ENCODE peak calls at places on chromosome 3, in nine cellular contexts. One of them, this sample, is unnamed.

GRCh38 chr3:134697830-134698699 is 47.2 kb upstream of the KY start:
- DNase-seq in T-helper 17 cell: no peak
- DNase-seq in NCI-H1417: no peak
- DNase-seq in endothelial cell: no peak
- DNase-seq in GF-D8: no peak
- DNase-seq in cardiac muscle cell: no peak
- DNase-seq in GM13976: no peak
- DNase-seq in activated T-helper 1 cell treated with anti-CD3 and anti-CD28 coated beads, Interleukin-12 subunit alpha, Interleukin-12 subunit beta, Interleukin-2, Interleukin-4 antibody, amounts not matched to agents 30 ng/mL and 10 ng/mL and 1 ng/mL, durations not matched to agents 14 hours and 24 hours and 36 hours: no peak
- DNase-seq in Right ventricle myocardium superior: no peak
- DNase-seq in this sample: no peak

GRCh38 chr3:112334709-112335108 is 1.8 kb downstream of the CD200 start:
- DNase-seq in T-helper 17 cell: no peak
- DNase-seq in NCI-H1417: no peak
- DNase-seq in endothelial cell: no peak
- DNase-seq in GF-D8: no peak
- DNase-seq in cardiac muscle cell: no peak
- DNase-seq in GM13976: no peak
- DNase-seq in activated T-helper 1 cell treated with anti-CD3 and anti-CD28 coated beads, Interleukin-12 subunit alpha, Interleukin-12 subunit beta, Interleukin-2, Interleukin-4 antibody, amounts not matched to agents 30 ng/mL and 10 ng/mL and 1 ng/mL, durations not matched to agents 14 hours and 24 hours and 36 hours: no peak
- DNase-seq in Right ventricle myocardium superior: no peak
- DNase-seq in this sample: no peak

GRCh38 chr3:52934626-52935530 is 37.5 kb upstream of the STIMATE start:
- DNase-seq in T-helper 17 cell: no peak
- DNase-seq in NCI-H1417: no peak
- DNase-seq in endothelial cell: peak
- DNase-seq in GF-D8: peak
- DNase-seq in cardiac muscle cell: peak
- DNase-seq in GM13976: peak
- DNase-seq in activated T-helper 1 cell treated with anti-CD3 and anti-CD28 coated beads, Interleukin-12 subunit alpha, Interleukin-12 subunit beta, Interleukin-2, Interleukin-4 antibody, amounts not matched to agents 30 ng/mL and 10 ng/mL and 1 ng/mL, durations not matched to agents 14 hours and 24 hours and 36 hours: peak
- DNase-seq in Right ventricle myocardium superior: no peak
- DNase-seq in this sample: peak

GRCh38 chr3:128489860-128490649 is 2.9 kb downstream of the GATA2 start:
- DNase-seq in T-helper 17 cell: no peak
- DNase-seq in NCI-H1417: peak
- DNase-seq in endothelial cell: peak
- DNase-seq in GF-D8: no peak
- DNase-seq in cardiac muscle cell: peak
- DNase-seq in GM13976: no peak
- DNase-seq in activated T-helper 1 cell treated with anti-CD3 and anti-CD28 coated beads, Interleukin-12 subunit alpha, Interleukin-12 subunit beta, Interleukin-2, Interleukin-4 antibody, amounts not matched to agents 30 ng/mL and 10 ng/mL and 1 ng/mL, durations not matched to agents 14 hours and 24 hours and 36 hours: no peak
- DNase-seq in Right ventricle myocardium superior: peak
- DNase-seq in this sample: peak

GRCh38 chr3:15382405-15382923 is 44.9 kb downstream of the METTL6 start:
- DNase-seq in T-helper 17 cell: no peak
- DNase-seq in NCI-H1417: no peak
- DNase-seq in endothelial cell: no peak
- DNase-seq in GF-D8: no peak
- DNase-seq in cardiac muscle cell: no peak
- DNase-seq in GM13976: no peak
- DNase-seq in activated T-helper 1 cell treated with anti-CD3 and anti-CD28 coated beads, Interleukin-12 subunit alpha, Interleukin-12 subunit beta, Interleukin-2, Interleukin-4 antibody, amounts not matched to agents 30 ng/mL and 10 ng/mL and 1 ng/mL, durations not matched to agents 14 hours and 24 hours and 36 hours: no peak
- DNase-seq in Right ventricle myocardium superior: no peak
- DNase-seq in this sample: no peak

GRCh38 chr3:38227989-38228388 is 37.6 kb upstream of the SLC22A13 start:
- DNase-seq in T-helper 17 cell: no peak
- DNase-seq in NCI-H1417: no peak
- DNase-seq in endothelial cell: no peak
- DNase-seq in GF-D8: no peak
- DNase-seq in cardiac muscle cell: no peak
- DNase-seq in GM13976: no peak
- DNase-seq in activated T-helper 1 cell treated with anti-CD3 and anti-CD28 coated beads, Interleukin-12 subunit alpha, Interleukin-12 subunit beta, Interleukin-2, Interleukin-4 antibody, amounts not matched to agents 30 ng/mL and 10 ng/mL and 1 ng/mL, durations not matched to agents 14 hours and 24 hours and 36 hours: no peak
- DNase-seq in Right ventricle myocardium superior: no peak
- DNase-seq in this sample: no peak

GRCh38 chr3:101903426-101903825 is 54.1 kb downstream of the NFKBIZ start:
- DNase-seq in T-helper 17 cell: no peak
- DNase-seq in NCI-H1417: no peak
- DNase-seq in endothelial cell: no peak
- DNase-seq in GF-D8: no peak
- DNase-seq in cardiac muscle cell: no peak
- DNase-seq in GM13976: no peak
- DNase-seq in activated T-helper 1 cell treated with anti-CD3 and anti-CD28 coated beads, Interleukin-12 subunit alpha, Interleukin-12 subunit beta, Interleukin-2, Interleukin-4 antibody, amounts not matched to agents 30 ng/mL and 10 ng/mL and 1 ng/mL, durations not matched to agents 14 hours and 24 hours and 36 hours: no peak
- DNase-seq in Right ventricle myocardium superior: no peak
- DNase-seq in this sample: no peak

GRCh38 chr3:128112406-128112968 is 11.1 kb downstream of the RUVBL1 start:
- DNase-seq in T-helper 17 cell: no peak
- DNase-seq in NCI-H1417: no peak
- DNase-seq in endothelial cell: no peak
- DNase-seq in GF-D8: no peak
- DNase-seq in cardiac muscle cell: no peak
- DNase-seq in GM13976: no peak
- DNase-seq in activated T-helper 1 cell treated with anti-CD3 and anti-CD28 coated beads, Interleukin-12 subunit alpha, Interleukin-12 subunit beta, Interleukin-2, Interleukin-4 antibody, amounts not matched to agents 30 ng/mL and 10 ng/mL and 1 ng/mL, durations not matched to agents 14 hours and 24 hours and 36 hours: peak
- DNase-seq in Right ventricle myocardium superior: no peak
- DNase-seq in this sample: peak

GRCh38 chr3:37546876-37547275 is 314.8 kb upstream of the CTDSPL start:
- DNase-seq in T-helper 17 cell: no peak
- DNase-seq in NCI-H1417: no peak
- DNase-seq in endothelial cell: no peak
- DNase-seq in GF-D8: no peak
- DNase-seq in cardiac muscle cell: peak
- DNase-seq in GM13976: peak
- DNase-seq in activated T-helper 1 cell treated with anti-CD3 and anti-CD28 coated beads, Interleukin-12 subunit alpha, Interleukin-12 subunit beta, Interleukin-2, Interleukin-4 antibody, amounts not matched to agents 30 ng/mL and 10 ng/mL and 1 ng/mL, durations not matched to agents 14 hours and 24 hours and 36 hours: no peak
- DNase-seq in Right ventricle myocardium superior: no peak
- DNase-seq in this sample: peak

GRCh38 chr3:5349343-5349742 is 161.8 kb downstream of the EDEM1 start:
- DNase-seq in T-helper 17 cell: no peak
- DNase-seq in NCI-H1417: no peak
- DNase-seq in endothelial cell: no peak
- DNase-seq in GF-D8: no peak
- DNase-seq in cardiac muscle cell: no peak
- DNase-seq in GM13976: no peak
- DNase-seq in activated T-helper 1 cell treated with anti-CD3 and anti-CD28 coated beads, Interleukin-12 subunit alpha, Interleukin-12 subunit beta, Interleukin-2, Interleukin-4 antibody, amounts not matched to agents 30 ng/mL and 10 ng/mL and 1 ng/mL, durations not matched to agents 14 hours and 24 hours and 36 hours: no peak
- DNase-seq in Right ventricle myocardium superior: no peak
- DNase-seq in this sample: no peak

GRCh38 chr3:80993241-80993945 is 768.1 kb downstream of the GBE1 start:
- DNase-seq in T-helper 17 cell: no peak
- DNase-seq in NCI-H1417: no peak
- DNase-seq in endothelial cell: no peak
- DNase-seq in GF-D8: no peak
- DNase-seq in cardiac muscle cell: no peak
- DNase-seq in GM13976: no peak
- DNase-seq in activated T-helper 1 cell treated with anti-CD3 and anti-CD28 coated beads, Interleukin-12 subunit alpha, Interleukin-12 subunit beta, Interleukin-2, Interleukin-4 antibody, amounts not matched to agents 30 ng/mL and 10 ng/mL and 1 ng/mL, durations not matched to agents 14 hours and 24 hours and 36 hours: no peak
- DNase-seq in Right ventricle myocardium superior: no peak
- DNase-seq in this sample: no peak

GRCh38 chr3:11168881-11169805 is 14.8 kb downstream of the HRH1 start:
- DNase-seq in T-helper 17 cell: no peak
- DNase-seq in NCI-H1417: no peak
- DNase-seq in endothelial cell: no peak
- DNase-seq in GF-D8: no peak
- DNase-seq in cardiac muscle cell: no peak
- DNase-seq in GM13976: no peak
- DNase-seq in activated T-helper 1 cell treated with anti-CD3 and anti-CD28 coated beads, Interleukin-12 subunit alpha, Interleukin-12 subunit beta, Interleukin-2, Interleukin-4 antibody, amounts not matched to agents 30 ng/mL and 10 ng/mL and 1 ng/mL, durations not matched to agents 14 hours and 24 hours and 36 hours: no peak
- DNase-seq in Right ventricle myocardium superior: no peak
- DNase-seq in this sample: peak

GRCh38 chr3:69902386-69902785 is 97.1 kb upstream of the SAMMSON start:
- DNase-seq in T-helper 17 cell: no peak
- DNase-seq in NCI-H1417: no peak
- DNase-seq in endothelial cell: no peak
- DNase-seq in GF-D8: no peak
- DNase-seq in cardiac muscle cell: no peak
- DNase-seq in GM13976: no peak
- DNase-seq in activated T-helper 1 cell treated with anti-CD3 and anti-CD28 coated beads, Interleukin-12 subunit alpha, Interleukin-12 subunit beta, Interleukin-2, Interleukin-4 antibody, amounts not matched to agents 30 ng/mL and 10 ng/mL and 1 ng/mL, durations not matched to agents 14 hours and 24 hours and 36 hours: no peak
- DNase-seq in Right ventricle myocardium superior: no peak
- DNase-seq in this sample: no peak

GRCh38 chr3:146653978-146654377 is 48.8 kb upstream of the PLSCR5 start:
- DNase-seq in T-helper 17 cell: no peak
- DNase-seq in NCI-H1417: no peak
- DNase-seq in endothelial cell: no peak
- DNase-seq in GF-D8: no peak
- DNase-seq in cardiac muscle cell: no peak
- DNase-seq in GM13976: no peak
- DNase-seq in activated T-helper 1 cell treated with anti-CD3 and anti-CD28 coated beads, Interleukin-12 subunit alpha, Interleukin-12 subunit beta, Interleukin-2, Interleukin-4 antibody, amounts not matched to agents 30 ng/mL and 10 ng/mL and 1 ng/mL, durations not matched to agents 14 hours and 24 hours and 36 hours: no peak
- DNase-seq in Right ventricle myocardium superior: no peak
- DNase-seq in this sample: no peak

GRCh38 chr3:176399193-176399592 is 798.1 kb downstream of the TBL1XR1 start:
- DNase-seq in T-helper 17 cell: no peak
- DNase-seq in NCI-H1417: no peak
- DNase-seq in endothelial cell: no peak
- DNase-seq in GF-D8: no peak
- DNase-seq in cardiac muscle cell: no peak
- DNase-seq in GM13976: no peak
- DNase-seq in activated T-helper 1 cell treated with anti-CD3 and anti-CD28 coated beads, Interleukin-12 subunit alpha, Interleukin-12 subunit beta, Interleukin-2, Interleukin-4 antibody, amounts not matched to agents 30 ng/mL and 10 ng/mL and 1 ng/mL, durations not matched to agents 14 hours and 24 hours and 36 hours: no peak
- DNase-seq in Right ventricle myocardium superior: no peak
- DNase-seq in this sample: no peak

GRCh38 chr3:129897026-129897425 is 3.5 kb upstream of the TMCC1 start:
- DNase-seq in T-helper 17 cell: no peak
- DNase-seq in NCI-H1417: no peak
- DNase-seq in endothelial cell: no peak
- DNase-seq in GF-D8: no peak
- DNase-seq in cardiac muscle cell: no peak
- DNase-seq in GM13976: no peak
- DNase-seq in activated T-helper 1 cell treated with anti-CD3 and anti-CD28 coated beads, Interleukin-12 subunit alpha, Interleukin-12 subunit beta, Interleukin-2, Interleukin-4 antibody, amounts not matched to agents 30 ng/mL and 10 ng/mL and 1 ng/mL, durations not matched to agents 14 hours and 24 hours and 36 hours: no peak
- DNase-seq in Right ventricle myocardium superior: no peak
- DNase-seq in this sample: no peak

GRCh38 chr3:180184806-180185205 is 148.1 kb upstream of the PEX5L start:
- DNase-seq in T-helper 17 cell: no peak
- DNase-seq in NCI-H1417: no peak
- DNase-seq in endothelial cell: no peak
- DNase-seq in GF-D8: no peak
- DNase-seq in cardiac muscle cell: no peak
- DNase-seq in GM13976: no peak
- DNase-seq in activated T-helper 1 cell treated with anti-CD3 and anti-CD28 coated beads, Interleukin-12 subunit alpha, Interleukin-12 subunit beta, Interleukin-2, Interleukin-4 antibody, amounts not matched to agents 30 ng/mL and 10 ng/mL and 1 ng/mL, durations not matched to agents 14 hours and 24 hours and 36 hours: no peak
- DNase-seq in Right ventricle myocardium superior: no peak
- DNase-seq in this sample: no peak

GRCh38 chr3:42159706-42160472 is 68.7 kb downstream of the TRAK1 start:
- DNase-seq in T-helper 17 cell: peak
- DNase-seq in NCI-H1417: peak
- DNase-seq in endothelial cell: peak
- DNase-seq in GF-D8: no peak
- DNase-seq in cardiac muscle cell: peak
- DNase-seq in GM13976: peak
- DNase-seq in activated T-helper 1 cell treated with anti-CD3 and anti-CD28 coated beads, Interleukin-12 subunit alpha, Interleukin-12 subunit beta, Interleukin-2, Interleukin-4 antibody, amounts not matched to agents 30 ng/mL and 10 ng/mL and 1 ng/mL, durations not matched to agents 14 hours and 24 hours and 36 hours: peak
- DNase-seq in Right ventricle myocardium superior: peak
- DNase-seq in this sample: no peak

GRCh38 chr3:195204360-195205166 is 66.4 kb downstream of the XXYLT1 start:
- DNase-seq in T-helper 17 cell: no peak
- DNase-seq in NCI-H1417: no peak
- DNase-seq in endothelial cell: no peak
- DNase-seq in GF-D8: peak
- DNase-seq in cardiac muscle cell: no peak
- DNase-seq in GM13976: no peak
- DNase-seq in activated T-helper 1 cell treated with anti-CD3 and anti-CD28 coated beads, Interleukin-12 subunit alpha, Interleukin-12 subunit beta, Interleukin-2, Interleukin-4 antibody, amounts not matched to agents 30 ng/mL and 10 ng/mL and 1 ng/mL, durations not matched to agents 14 hours and 24 hours and 36 hours: no peak
- DNase-seq in Right ventricle myocardium superior: no peak
- DNase-seq in this sample: peak

GRCh38 chr3:69079269-69080159 is 651 bp downstream of the UBA3 start:
- DNase-seq in T-helper 17 cell: peak
- DNase-seq in NCI-H1417: peak
- DNase-seq in endothelial cell: peak
- DNase-seq in GF-D8: no peak
- DNase-seq in cardiac muscle cell: peak
- DNase-seq in GM13976: no peak
- DNase-seq in activated T-helper 1 cell treated with anti-CD3 and anti-CD28 coated beads, Interleukin-12 subunit alpha, Interleukin-12 subunit beta, Interleukin-2, Interleukin-4 antibody, amounts not matched to agents 30 ng/mL and 10 ng/mL and 1 ng/mL, durations not matched to agents 14 hours and 24 hours and 36 hours: no peak
- DNase-seq in Right ventricle myocardium superior: peak
- DNase-seq in this sample: peak

GRCh38 chr3:36295206-36295760 is 85.0 kb upstream of the STAC start:
- DNase-seq in T-helper 17 cell: no peak
- DNase-seq in NCI-H1417: no peak
- DNase-seq in endothelial cell: no peak
- DNase-seq in GF-D8: no peak
- DNase-seq in cardiac muscle cell: peak
- DNase-seq in GM13976: no peak
- DNase-seq in activated T-helper 1 cell treated with anti-CD3 and anti-CD28 coated beads, Interleukin-12 subunit alpha, Interleukin-12 subunit beta, Interleukin-2, Interleukin-4 antibody, amounts not matched to agents 30 ng/mL and 10 ng/mL and 1 ng/mL, durations not matched to agents 14 hours and 24 hours and 36 hours: no peak
- DNase-seq in Right ventricle myocardium superior: no peak
- DNase-seq in this sample: no peak

GRCh38 chr3:39317571-39318169 is 11.8 kb upstream of the CCR8 start:
- DNase-seq in T-helper 17 cell: no peak
- DNase-seq in NCI-H1417: no peak
- DNase-seq in endothelial cell: no peak
- DNase-seq in GF-D8: peak
- DNase-seq in cardiac muscle cell: no peak
- DNase-seq in GM13976: no peak
- DNase-seq in activated T-helper 1 cell treated with anti-CD3 and anti-CD28 coated beads, Interleukin-12 subunit alpha, Interleukin-12 subunit beta, Interleukin-2, Interleukin-4 antibody, amounts not matched to agents 30 ng/mL and 10 ng/mL and 1 ng/mL, durations not matched to agents 14 hours and 24 hours and 36 hours: no peak
- DNase-seq in Right ventricle myocardium superior: no peak
- DNase-seq in this sample: no peak

GRCh38 chr3:152317956-152318355 is 49.2 kb downstream of the MBNL1 start:
- DNase-seq in T-helper 17 cell: no peak
- DNase-seq in NCI-H1417: no peak
- DNase-seq in endothelial cell: no peak
- DNase-seq in GF-D8: no peak
- DNase-seq in cardiac muscle cell: no peak
- DNase-seq in GM13976: no peak
- DNase-seq in activated T-helper 1 cell treated with anti-CD3 and anti-CD28 coated beads, Interleukin-12 subunit alpha, Interleukin-12 subunit beta, Interleukin-2, Interleukin-4 antibody, amounts not matched to agents 30 ng/mL and 10 ng/mL and 1 ng/mL, durations not matched to agents 14 hours and 24 hours and 36 hours: no peak
- DNase-seq in Right ventricle myocardium superior: no peak
- DNase-seq in this sample: peak

GRCh38 chr3:15172806-15173205 is 33.2 kb upstream of the CAPN7 start:
- DNase-seq in T-helper 17 cell: no peak
- DNase-seq in NCI-H1417: no peak
- DNase-seq in endothelial cell: no peak
- DNase-seq in GF-D8: no peak
- DNase-seq in cardiac muscle cell: no peak
- DNase-seq in GM13976: no peak
- DNase-seq in activated T-helper 1 cell treated with anti-CD3 and anti-CD28 coated beads, Interleukin-12 subunit alpha, Interleukin-12 subunit beta, Interleukin-2, Interleukin-4 antibody, amounts not matched to agents 30 ng/mL and 10 ng/mL and 1 ng/mL, durations not matched to agents 14 hours and 24 hours and 36 hours: no peak
- DNase-seq in Right ventricle myocardium superior: no peak
- DNase-seq in this sample: no peak

GRCh38 chr3:178845446-178846118 is 226.0 kb downstream of the ZMAT3 start:
- DNase-seq in T-helper 17 cell: no peak
- DNase-seq in NCI-H1417: peak
- DNase-seq in endothelial cell: no peak
- DNase-seq in GF-D8: no peak
- DNase-seq in cardiac muscle cell: no peak
- DNase-seq in GM13976: no peak
- DNase-seq in activated T-helper 1 cell treated with anti-CD3 and anti-CD28 coated beads, Interleukin-12 subunit alpha, Interleukin-12 subunit beta, Interleukin-2, Interleukin-4 antibody, amounts not matched to agents 30 ng/mL and 10 ng/mL and 1 ng/mL, durations not matched to agents 14 hours and 24 hours and 36 hours: no peak
- DNase-seq in Right ventricle myocardium superior: no peak
- DNase-seq in this sample: peak

GRCh38 chr3:97291901-97292300 is 472.7 kb upstream of the ARL6 start:
- DNase-seq in T-helper 17 cell: no peak
- DNase-seq in NCI-H1417: peak
- DNase-seq in endothelial cell: no peak
- DNase-seq in GF-D8: no peak
- DNase-seq in cardiac muscle cell: no peak
- DNase-seq in GM13976: no peak
- DNase-seq in activated T-helper 1 cell treated with anti-CD3 and anti-CD28 coated beads, Interleukin-12 subunit alpha, Interleukin-12 subunit beta, Interleukin-2, Interleukin-4 antibody, amounts not matched to agents 30 ng/mL and 10 ng/mL and 1 ng/mL, durations not matched to agents 14 hours and 24 hours and 36 hours: no peak
- DNase-seq in Right ventricle myocardium superior: no peak
- DNase-seq in this sample: no peak

GRCh38 chr3:17030438-17030837 is 145.7 kb downstream of the PLCL2 start:
- DNase-seq in T-helper 17 cell: no peak
- DNase-seq in NCI-H1417: no peak
- DNase-seq in endothelial cell: no peak
- DNase-seq in GF-D8: no peak
- DNase-seq in cardiac muscle cell: no peak
- DNase-seq in GM13976: no peak
- DNase-seq in activated T-helper 1 cell treated with anti-CD3 and anti-CD28 coated beads, Interleukin-12 subunit alpha, Interleukin-12 subunit beta, Interleukin-2, Interleukin-4 antibody, amounts not matched to agents 30 ng/mL and 10 ng/mL and 1 ng/mL, durations not matched to agents 14 hours and 24 hours and 36 hours: no peak
- DNase-seq in Right ventricle myocardium superior: no peak
- DNase-seq in this sample: no peak

GRCh38 chr3:46948830-46949671 is 27.5 kb downstream of the CCDC12 start:
- DNase-seq in T-helper 17 cell: no peak
- DNase-seq in NCI-H1417: no peak
- DNase-seq in endothelial cell: peak
- DNase-seq in GF-D8: peak
- DNase-seq in cardiac muscle cell: peak
- DNase-seq in GM13976: peak
- DNase-seq in activated T-helper 1 cell treated with anti-CD3 and anti-CD28 coated beads, Interleukin-12 subunit alpha, Interleukin-12 subunit beta, Interleukin-2, Interleukin-4 antibody, amounts not matched to agents 30 ng/mL and 10 ng/mL and 1 ng/mL, durations not matched to agents 14 hours and 24 hours and 36 hours: no peak
- DNase-seq in Right ventricle myocardium superior: peak
- DNase-seq in this sample: peak

GRCh38 chr3:43028678-43029490 is 49.8 kb downstream of the GASK1A start:
- DNase-seq in T-helper 17 cell: no peak
- DNase-seq in NCI-H1417: no peak
- DNase-seq in endothelial cell: no peak
- DNase-seq in GF-D8: no peak
- DNase-seq in cardiac muscle cell: no peak
- DNase-seq in GM13976: no peak
- DNase-seq in activated T-helper 1 cell treated with anti-CD3 and anti-CD28 coated beads, Interleukin-12 subunit alpha, Interleukin-12 subunit beta, Interleukin-2, Interleukin-4 antibody, amounts not matched to agents 30 ng/mL and 10 ng/mL and 1 ng/mL, durations not matched to agents 14 hours and 24 hours and 36 hours: no peak
- DNase-seq in Right ventricle myocardium superior: no peak
- DNase-seq in this sample: peak

GRCh38 chr3:143119974-143120715 is 574 bp downstream of the CHST2 start:
- DNase-seq in T-helper 17 cell: peak
- DNase-seq in NCI-H1417: peak
- DNase-seq in endothelial cell: peak
- DNase-seq in GF-D8: no peak
- DNase-seq in cardiac muscle cell: peak
- DNase-seq in GM13976: peak
- DNase-seq in activated T-helper 1 cell treated with anti-CD3 and anti-CD28 coated beads, Interleukin-12 subunit alpha, Interleukin-12 subunit beta, Interleukin-2, Interleukin-4 antibody, amounts not matched to agents 30 ng/mL and 10 ng/mL and 1 ng/mL, durations not matched to agents 14 hours and 24 hours and 36 hours: peak
- DNase-seq in Right ventricle myocardium superior: peak
- DNase-seq in this sample: peak

GRCh38 chr3:126558336-126559071 is at the start of gene C3orf22:
- DNase-seq in T-helper 17 cell: peak
- DNase-seq in NCI-H1417: no peak
- DNase-seq in endothelial cell: peak
- DNase-seq in GF-D8: no peak
- DNase-seq in cardiac muscle cell: no peak
- DNase-seq in GM13976: no peak
- DNase-seq in activated T-helper 1 cell treated with anti-CD3 and anti-CD28 coated beads, Interleukin-12 subunit alpha, Interleukin-12 subunit beta, Interleukin-2, Interleukin-4 antibody, amounts not matched to agents 30 ng/mL and 10 ng/mL and 1 ng/mL, durations not matched to agents 14 hours and 24 hours and 36 hours: no peak
- DNase-seq in Right ventricle myocardium superior: no peak
- DNase-seq in this sample: no peak